ENCODE peak calls at places on chromosome 18, in eight cellular contexts. One of them, this sample, is unnamed.

GRCh38 chr18:13577091-13577697 is 149.2 kb downstream of the FAM210A start:
- DNase-seq in neural progenitor cell: no peak
- DNase-seq in H4: no peak
- DNase-seq in psoas muscle: no peak
- DNase-seq in hippocampal formation: peak; percentile 63
- DNase-seq in anterior cingulate cortex: no peak
- DNase-seq in WTC11: no peak
- DNase-seq in activated T-cell treated with anti-CD3 and anti-CD28 coated beads for 4 hours: no peak
- DNase-seq in this sample: no peak

GRCh38 chr18:69383191-69383590 is 17.5 kb upstream of the DOK6 start:
- DNase-seq in psoas muscle: no peak
- DNase-seq in WTC11: no peak
- DNase-seq in neural progenitor cell: no peak
- DNase-seq in activated T-cell treated with anti-CD3 and anti-CD28 coated beads for 4 hours: no peak
- DNase-seq in hippocampal formation: no peak
- DNase-seq in H4: no peak
- DNase-seq in anterior cingulate cortex: no peak
- DNase-seq in this sample: no peak

GRCh38 chr18:50429207-50429948 is 54.5 kb downstream of the SKA1 start:
- DNase-seq in anterior cingulate cortex: no peak
- DNase-seq in psoas muscle: no peak
- DNase-seq in activated T-cell treated with anti-CD3 and anti-CD28 coated beads for 4 hours: no peak
- DNase-seq in hippocampal formation: no peak
- DNase-seq in WTC11: no peak
- DNase-seq in H4: no peak
- DNase-seq in neural progenitor cell: peak; percentile 58
- DNase-seq in this sample: peak; percentile 29

GRCh38 chr18:5197032-5197434 is at the start of gene AKAIN1:
- DNase-seq in psoas muscle: no peak
- DNase-seq in WTC11: peak; percentile 76
- DNase-seq in H4: no peak
- DNase-seq in neural progenitor cell: peak; percentile 95
- DNase-seq in hippocampal formation: no peak
- DNase-seq in activated T-cell treated with anti-CD3 and anti-CD28 coated beads for 4 hours: no peak
- DNase-seq in anterior cingulate cortex: peak; percentile 1
- DNase-seq in this sample: peak; percentile 31

GRCh38 chr18:12468458-12468857 is 60.7 kb downstream of the PRELID3A start:
- DNase-seq in anterior cingulate cortex: no peak
- DNase-seq in neural progenitor cell: no peak
- DNase-seq in psoas muscle: no peak
- DNase-seq in activated T-cell treated with anti-CD3 and anti-CD28 coated beads for 4 hours: no peak
- DNase-seq in WTC11: no peak
- DNase-seq in hippocampal formation: no peak
- DNase-seq in H4: no peak
- DNase-seq in this sample: no peak

GRCh38 chr18:77342736-77343135 is 93.1 kb downstream of the GALR1 start:
- DNase-seq in H4: no peak
- DNase-seq in neural progenitor cell: no peak
- DNase-seq in psoas muscle: no peak
- DNase-seq in anterior cingulate cortex: no peak
- DNase-seq in activated T-cell treated with anti-CD3 and anti-CD28 coated beads for 4 hours: no peak
- DNase-seq in hippocampal formation: no peak
- DNase-seq in WTC11: no peak
- DNase-seq in this sample: no peak

GRCh38 chr18:61639886-61640285 is 252.9 kb downstream of the RNF152 start:
- DNase-seq in anterior cingulate cortex: no peak
- DNase-seq in H4: peak; percentile 58
- DNase-seq in activated T-cell treated with anti-CD3 and anti-CD28 coated beads for 4 hours: no peak
- DNase-seq in WTC11: no peak
- DNase-seq in hippocampal formation: no peak
- DNase-seq in psoas muscle: no peak
- DNase-seq in neural progenitor cell: no peak
- DNase-seq in this sample: no peak

GRCh38 chr18:25281522-25281921 is 70.4 kb downstream of the ZNF521 start:
- DNase-seq in hippocampal formation: no peak
- DNase-seq in anterior cingulate cortex: no peak
- DNase-seq in neural progenitor cell: no peak
- DNase-seq in WTC11: no peak
- DNase-seq in H4: no peak
- DNase-seq in activated T-cell treated with anti-CD3 and anti-CD28 coated beads for 4 hours: no peak
- DNase-seq in psoas muscle: no peak
- DNase-seq in this sample: no peak